ENCODE peak calls at places on chromosome 21, in eight cellular contexts. One of them, this sample, is unnamed. For H3K4me1, the result is how much of the 10 kb centered on the place peaks cover.

GRCh38 chr21:35509004-35509704 is 460.1 kb upstream of the RUNX1 start:
- DNase-seq in tibial nerve: peak
- DNase-seq in sigmoid colon: no peak
- DNase-seq in transverse colon: no peak
- DNase-seq in A549: no peak
- DNase-seq in stomach: no peak
- DNase-seq in suprapubic skin: no peak
- DNase-seq in H1: no peak
- DNase-seq in this sample: no peak

GRCh38 chr21:29189358-29189757 is 58.9 kb downstream of the MAP3K7CL start:
- DNase-seq in tibial nerve: no peak
- DNase-seq in sigmoid colon: no peak
- DNase-seq in transverse colon: no peak
- DNase-seq in A549: no peak
- DNase-seq in stomach: no peak
- DNase-seq in suprapubic skin: no peak
- DNase-seq in H1: no peak
- DNase-seq in this sample: no peak

GRCh38 chr21:26159869-26160268 is 10.7 kb downstream of the APP start:
- DNase-seq in tibial nerve: no peak
- DNase-seq in sigmoid colon: no peak
- DNase-seq in transverse colon: no peak
- DNase-seq in A549: no peak
- DNase-seq in stomach: no peak
- DNase-seq in suprapubic skin: no peak
- DNase-seq in H1: no peak
- DNase-seq in this sample: no peak

GRCh38 chr21:29433366-29434059 is 134.8 kb downstream of the BACH1 start:
- DNase-seq in tibial nerve: no peak
- DNase-seq in sigmoid colon: no peak
- DNase-seq in transverse colon: no peak
- DNase-seq in A549: no peak
- DNase-seq in stomach: no peak
- DNase-seq in suprapubic skin: no peak
- DNase-seq in H1: no peak
- DNase-seq in this sample: no peak

GRCh38 chr21:30083120-30083945 is 83.3 kb downstream of the CLDN17 start:
- DNase-seq in tibial nerve: no peak
- DNase-seq in sigmoid colon: no peak
- DNase-seq in transverse colon: no peak
- DNase-seq in A549: no peak
- DNase-seq in stomach: no peak
- DNase-seq in suprapubic skin: no peak
- DNase-seq in H1: no peak
- DNase-seq in this sample: no peak

GRCh38 chr21:28699591-28700259 is 293.0 kb downstream of the LTN1 start:
- DNase-seq in tibial nerve: no peak
- DNase-seq in sigmoid colon: no peak
- DNase-seq in transverse colon: no peak
- DNase-seq in A549: no peak
- DNase-seq in stomach: no peak
- DNase-seq in suprapubic skin: no peak
- DNase-seq in H1: no peak
- DNase-seq in this sample: no peak

GRCh38 chr21:35438643-35439404 is 389.7 kb upstream of the RUNX1 start:
- DNase-seq in tibial nerve: no peak
- DNase-seq in sigmoid colon: no peak
- DNase-seq in transverse colon: peak
- DNase-seq in A549: no peak
- DNase-seq in stomach: peak
- DNase-seq in suprapubic skin: no peak
- DNase-seq in H1: no peak
- DNase-seq in this sample: no peak

GRCh38 chr21:27149034-27149433 is 182.1 kb upstream of the ADAMTS5 start:
- DNase-seq in tibial nerve: no peak
- DNase-seq in sigmoid colon: no peak
- DNase-seq in transverse colon: no peak
- DNase-seq in A549: no peak
- DNase-seq in stomach: no peak
- DNase-seq in suprapubic skin: no peak
- DNase-seq in H1: no peak
- DNase-seq in this sample: no peak

GRCh38 chr21:32350211-32350980 is 42.4 kb downstream of the URB1 start:
- DNase-seq in tibial nerve: no peak
- DNase-seq in sigmoid colon: no peak
- DNase-seq in transverse colon: no peak
- DNase-seq in A549: no peak
- DNase-seq in stomach: no peak
- DNase-seq in suprapubic skin: peak
- DNase-seq in H1: no peak
- DNase-seq in this sample: no peak

GRCh38 chr21:17454315-17455027 is 58.4 kb upstream of the CXADR start:
- DNase-seq in tibial nerve: peak
- DNase-seq in sigmoid colon: no peak
- DNase-seq in transverse colon: no peak
- DNase-seq in A549: peak
- DNase-seq in stomach: no peak
- DNase-seq in suprapubic skin: no peak
- DNase-seq in H1: peak
- DNase-seq in this sample: peak

GRCh38 chr21:43712268-43712942 is 6.5 kb upstream of the PDXK start:
- DNase-seq in tibial nerve: no peak
- DNase-seq in sigmoid colon: no peak
- DNase-seq in transverse colon: peak
- DNase-seq in A549: peak
- DNase-seq in stomach: peak
- DNase-seq in suprapubic skin: no peak
- DNase-seq in H1: no peak
- DNase-seq in this sample: no peak

GRCh38 chr21:34545079-34545884 is 33.3 kb upstream of the KCNE1 start:
- DNase-seq in tibial nerve: peak
- DNase-seq in sigmoid colon: peak
- DNase-seq in transverse colon: peak
- DNase-seq in A549: peak
- DNase-seq in stomach: no peak
- DNase-seq in suprapubic skin: no peak
- DNase-seq in H1: no peak
- DNase-seq in this sample: no peak

GRCh38 chr21:15004721-15005370 is 60.0 kb downstream of the NRIP1 start:
- DNase-seq in tibial nerve: no peak
- DNase-seq in sigmoid colon: no peak
- DNase-seq in transverse colon: no peak
- DNase-seq in A549: no peak
- DNase-seq in stomach: no peak
- DNase-seq in suprapubic skin: no peak
- DNase-seq in H1: no peak
- DNase-seq in this sample: no peak
- TF ChIP-seq POLR2A in tibial nerve: no peak
- TF ChIP-seq POLR2A in sigmoid colon: no peak
- TF ChIP-seq POLR2A in transverse colon: no peak
- TF ChIP-seq POLR2A in A549: no peak
- TF ChIP-seq POLR2A in stomach: no peak
- TF ChIP-seq POLR2A in suprapubic skin: no peak
- TF ChIP-seq POLR2A in H1: no peak
- TF ChIP-seq POLR2A in this sample: no peak

GRCh38 chr21:37461494-37461893 is 94.9 kb downstream of the DYRK1A start:
- DNase-seq in tibial nerve: no peak
- DNase-seq in sigmoid colon: no peak
- DNase-seq in transverse colon: no peak
- DNase-seq in A549: no peak
- DNase-seq in stomach: no peak
- DNase-seq in suprapubic skin: no peak
- DNase-seq in H1: no peak
- DNase-seq in this sample: no peak

GRCh38 chr21:37460196-37460595 is 93.6 kb downstream of the DYRK1A start:
- DNase-seq in tibial nerve: no peak
- DNase-seq in sigmoid colon: no peak
- DNase-seq in transverse colon: no peak
- DNase-seq in A549: no peak
- DNase-seq in stomach: no peak
- DNase-seq in suprapubic skin: no peak
- DNase-seq in H1: no peak
- DNase-seq in this sample: no peak

GRCh38 chr21:37455504-37455911 is 88.9 kb downstream of the DYRK1A start:
- DNase-seq in tibial nerve: no peak
- DNase-seq in sigmoid colon: no peak
- DNase-seq in transverse colon: no peak
- DNase-seq in A549: no peak
- DNase-seq in stomach: no peak
- DNase-seq in suprapubic skin: no peak
- DNase-seq in H1: no peak
- DNase-seq in this sample: no peak

GRCh38 chr21:37459575-37459974 is 93.0 kb downstream of the DYRK1A start:
- DNase-seq in tibial nerve: no peak
- DNase-seq in sigmoid colon: no peak
- DNase-seq in transverse colon: no peak
- DNase-seq in A549: no peak
- DNase-seq in stomach: no peak
- DNase-seq in suprapubic skin: no peak
- DNase-seq in H1: no peak
- DNase-seq in this sample: no peak

GRCh38 chr21:37458669-37459276 is 92.2 kb downstream of the DYRK1A start:
- DNase-seq in tibial nerve: no peak
- DNase-seq in sigmoid colon: no peak
- DNase-seq in transverse colon: no peak
- DNase-seq in A549: no peak
- DNase-seq in stomach: no peak
- DNase-seq in suprapubic skin: no peak
- DNase-seq in H1: no peak
- DNase-seq in this sample: no peak
- H3K4me1 ChIP-seq in tibial nerve: under half
- H3K4me1 ChIP-seq in sigmoid colon: half or more
- H3K4me1 ChIP-seq in transverse colon: under half
- H3K4me1 ChIP-seq in A549: half or more
- H3K4me1 ChIP-seq in stomach: half or more
- H3K4me1 ChIP-seq in suprapubic skin: half or more
- H3K4me1 ChIP-seq in H1: under half
- H3K4me1 ChIP-seq in this sample: under half

GRCh38 chr21:42153746-42154145 is 65.2 kb upstream of the ABCG1 start:
- DNase-seq in tibial nerve: no peak
- DNase-seq in sigmoid colon: no peak
- DNase-seq in transverse colon: no peak
- DNase-seq in A549: no peak
- DNase-seq in stomach: no peak
- DNase-seq in suprapubic skin: peak
- DNase-seq in H1: no peak
- DNase-seq in this sample: no peak

GRCh38 chr21:42150458-42151085 is 68.4 kb upstream of the ABCG1 start:
- DNase-seq in tibial nerve: no peak
- DNase-seq in sigmoid colon: no peak
- DNase-seq in transverse colon: no peak
- DNase-seq in A549: no peak
- DNase-seq in stomach: no peak
- DNase-seq in suprapubic skin: peak
- DNase-seq in H1: no peak
- DNase-seq in this sample: no peak

GRCh38 chr21:42153046-42153685 is 65.8 kb upstream of the ABCG1 start:
- DNase-seq in tibial nerve: no peak
- DNase-seq in sigmoid colon: no peak
- DNase-seq in transverse colon: no peak
- DNase-seq in A549: no peak
- DNase-seq in stomach: no peak
- DNase-seq in suprapubic skin: peak
- DNase-seq in H1: no peak
- DNase-seq in this sample: peak

GRCh38 chr21:42149656-42150457 is 69.1 kb upstream of the ABCG1 start:
- DNase-seq in tibial nerve: no peak
- DNase-seq in sigmoid colon: peak
- DNase-seq in transverse colon: no peak
- DNase-seq in A549: no peak
- DNase-seq in stomach: no peak
- DNase-seq in suprapubic skin: peak
- DNase-seq in H1: no peak
- DNase-seq in this sample: no peak

DNA sequence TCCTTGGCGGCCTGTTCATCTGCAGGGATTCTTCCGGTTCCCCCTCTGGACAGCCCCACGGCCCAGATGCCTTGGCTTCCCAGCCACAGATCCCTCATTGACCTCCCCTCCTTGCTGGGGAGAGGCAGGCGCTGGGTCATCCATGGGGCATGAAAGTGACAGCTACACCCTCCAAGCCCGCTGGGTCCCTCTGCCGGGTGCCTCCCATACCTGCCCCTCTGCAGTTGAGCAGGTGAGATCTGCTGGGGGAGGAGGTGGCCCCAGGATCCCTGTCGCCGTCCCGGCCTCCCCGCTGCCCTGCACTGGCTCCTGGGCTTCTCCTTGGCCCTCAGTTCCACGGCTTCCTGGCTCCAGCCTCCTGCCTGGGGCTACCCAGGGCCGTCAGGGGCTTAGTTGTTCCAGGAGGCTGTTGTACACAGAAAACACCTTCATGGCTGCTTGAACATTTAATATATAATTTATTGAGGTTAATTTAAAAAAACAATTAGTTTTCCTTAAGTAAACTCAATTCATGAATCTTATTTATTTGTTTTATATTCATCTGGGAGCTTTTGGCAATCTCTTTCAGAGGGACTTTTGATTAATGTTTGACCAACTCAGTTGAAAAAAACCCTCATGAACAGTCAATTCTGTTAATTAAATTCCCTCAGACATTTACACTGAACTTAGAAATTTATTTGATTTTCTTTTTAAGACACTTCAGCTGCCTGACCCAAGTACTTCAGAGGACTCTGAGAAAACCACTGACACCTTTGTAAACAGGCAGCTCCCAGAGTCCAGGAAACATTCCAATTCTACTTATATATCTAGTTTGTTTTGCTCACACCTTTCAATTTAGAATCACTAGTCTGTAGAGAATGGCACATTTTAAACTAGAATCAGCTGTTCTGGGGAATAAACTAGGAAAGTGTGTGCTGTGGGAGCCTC is 67.5 kb upstream of the ABCG1 start:
- DNase-seq in tibial nerve: no peak
- DNase-seq in sigmoid colon: peak
- DNase-seq in transverse colon: no peak
- DNase-seq in A549: no peak
- DNase-seq in stomach: no peak
- DNase-seq in suprapubic skin: peak
- DNase-seq in H1: no peak
- DNase-seq in this sample: no peak
- TF ChIP-seq EP300 in tibial nerve: no peak
- TF ChIP-seq EP300 in sigmoid colon: no peak
- TF ChIP-seq EP300 in transverse colon: no peak
- TF ChIP-seq EP300 in A549: no peak
- TF ChIP-seq EP300 in stomach: no peak
- TF ChIP-seq EP300 in suprapubic skin: no peak
- TF ChIP-seq EP300 in H1: no peak
- TF ChIP-seq EP300 in this sample: no peak

DNA sequence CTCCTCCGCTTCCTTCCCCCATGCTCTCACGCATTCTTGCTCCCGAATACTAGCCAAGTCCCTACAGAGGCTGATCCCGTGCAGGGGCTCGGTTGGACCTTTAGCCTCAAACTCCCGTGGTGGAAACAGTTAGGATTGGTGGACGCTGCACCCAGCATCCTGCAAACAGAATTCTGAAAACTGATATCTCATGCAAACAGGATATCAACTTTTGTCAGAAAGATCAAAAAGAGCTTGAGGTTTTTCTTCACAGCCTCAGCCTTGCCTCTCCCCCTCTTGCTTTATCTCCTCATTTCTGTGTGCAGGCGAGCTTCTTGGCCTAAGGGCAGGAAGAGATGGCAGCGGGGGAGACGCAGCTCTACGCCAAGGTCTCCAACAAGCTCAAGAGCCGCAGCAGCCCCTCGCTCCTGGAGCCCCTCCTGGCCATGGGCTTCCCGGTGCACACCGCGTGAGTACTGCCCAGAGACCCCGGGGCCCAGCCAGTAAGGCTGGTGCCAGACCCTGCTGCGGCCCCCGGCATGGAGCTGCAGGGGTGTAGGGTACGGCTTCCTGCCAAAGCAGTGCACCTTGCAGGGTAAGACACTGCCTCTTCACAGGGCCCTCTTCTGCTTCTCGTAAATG is at the start of gene UBASH3A:
- DNase-seq in tibial nerve: no peak
- DNase-seq in sigmoid colon: peak
- DNase-seq in transverse colon: peak
- DNase-seq in A549: no peak
- DNase-seq in stomach: no peak
- DNase-seq in suprapubic skin: no peak
- DNase-seq in H1: no peak
- DNase-seq in this sample: no peak
- TF ChIP-seq POLR2A in tibial nerve: no peak
- TF ChIP-seq POLR2A in sigmoid colon: no peak
- TF ChIP-seq POLR2A in transverse colon: no peak
- TF ChIP-seq POLR2A in A549: no peak
- TF ChIP-seq POLR2A in stomach: no peak
- TF ChIP-seq POLR2A in suprapubic skin: no peak
- TF ChIP-seq POLR2A in H1: no peak
- TF ChIP-seq POLR2A in this sample: no peak

This sample was measured in ovary.